ENCODE peak calls at places on chromosome 7, in five cellular contexts. One of them, this sample, is unnamed.

GRCh38 chr7:118059209-118059608 is 124.8 kb upstream of the LSM8 start:
- DNase-seq in hypothalamus: no peak
- DNase-seq in WTC11: no peak
- DNase-seq in H7: no peak
- DNase-seq in NT2/D1: no peak
- DNase-seq in this sample: no peak

GRCh38 chr7:132739271-132739955 is 163.1 kb upstream of the PLXNA4 start:
- DNase-seq in NT2/D1: no peak
- DNase-seq in H7: no peak
- DNase-seq in hypothalamus: no peak
- DNase-seq in WTC11: no peak
- DNase-seq in this sample: no peak

GRCh38 chr7:40306025-40306424 is 171.2 kb downstream of the SUGCT start:
- DNase-seq in hypothalamus: no peak
- DNase-seq in H7: no peak
- DNase-seq in NT2/D1: no peak
- DNase-seq in WTC11: no peak
- DNase-seq in this sample: no peak

GRCh38 chr7:22332481-22332880 is 24.5 kb downstream of the RAPGEF5 start:
- DNase-seq in WTC11: no peak
- DNase-seq in H7: no peak
- DNase-seq in NT2/D1: no peak
- DNase-seq in hypothalamus: no peak
- DNase-seq in this sample: no peak

GRCh38 chr7:2497500-2498336 is 21.5 kb upstream of the GRIFIN start:
- DNase-seq in hypothalamus: no peak
- DNase-seq in H7: peak; percentile 83
- DNase-seq in WTC11: no peak
- DNase-seq in NT2/D1: no peak
- DNase-seq in this sample: no peak

GRCh38 chr7:44143606-44144250 is 2.6 kb upstream of the MYL7 start:
- DNase-seq in H7: no peak
- DNase-seq in hypothalamus: no peak
- DNase-seq in WTC11: no peak
- DNase-seq in NT2/D1: no peak
- DNase-seq in this sample: no peak

GRCh38 chr7:42831051-42831952 is 80.6 kb downstream of the C7orf25 start:
- DNase-seq in H7: peak; percentile 16
- DNase-seq in hypothalamus: no peak
- DNase-seq in WTC11: peak; percentile 40
- DNase-seq in NT2/D1: peak; percentile 56
- DNase-seq in this sample: no peak

GRCh38 chr7:45892407-45893035 is 4.2 kb downstream of the IGFBP1 start:
- DNase-seq in NT2/D1: no peak
- DNase-seq in hypothalamus: no peak
- DNase-seq in H7: no peak
- DNase-seq in WTC11: no peak
- DNase-seq in this sample: no peak

GRCh38 chr7:131909151-131909768 is 352.8 kb upstream of the PODXL start:
- DNase-seq in hypothalamus: no peak
- DNase-seq in WTC11: peak; percentile 59
- DNase-seq in NT2/D1: no peak
- DNase-seq in H7: peak; percentile 47
- DNase-seq in this sample: no peak

GRCh38 chr7:91838439-91838838 is 42.1 kb downstream of the MTERF1 start:
- DNase-seq in NT2/D1: no peak
- DNase-seq in hypothalamus: no peak
- DNase-seq in WTC11: no peak
- DNase-seq in H7: no peak
- DNase-seq in this sample: no peak

GRCh38 chr7:124758327-124758726 is 7.3 kb downstream of the GPR37 start:
- DNase-seq in WTC11: no peak
- DNase-seq in NT2/D1: no peak
- DNase-seq in hypothalamus: no peak
- DNase-seq in H7: no peak
- DNase-seq in this sample: no peak

GRCh38 chr7:95589031-95589430 is 7.3 kb downstream of the PDK4 start:
- DNase-seq in WTC11: no peak
- DNase-seq in NT2/D1: no peak
- DNase-seq in H7: no peak
- DNase-seq in hypothalamus: no peak
- DNase-seq in this sample: no peak

GRCh38 chr7:21497072-21497471 is 45.8 kb upstream of the DNAH11 start:
- DNase-seq in NT2/D1: no peak
- DNase-seq in H7: peak; percentile 39
- DNase-seq in hypothalamus: no peak
- DNase-seq in WTC11: no peak
- DNase-seq in this sample: no peak

GRCh38 chr7:84291756-84292155 is 97.2 kb upstream of the SEMA3A start:
- DNase-seq in WTC11: no peak
- DNase-seq in H7: no peak
- DNase-seq in NT2/D1: no peak
- DNase-seq in hypothalamus: no peak
- DNase-seq in this sample: no peak

GRCh38 chr7:105862770-105863169 is 13.6 kb downstream of the ATXN7L1 start:
- DNase-seq in NT2/D1: no peak
- DNase-seq in WTC11: no peak
- DNase-seq in hypothalamus: no peak
- DNase-seq in H7: no peak
- DNase-seq in this sample: no peak

GRCh38 chr7:44141221-44141850 is at the start of gene MYL7:
- DNase-seq in hypothalamus: no peak
- DNase-seq in WTC11: no peak
- DNase-seq in H7: no peak
- DNase-seq in NT2/D1: no peak
- DNase-seq in this sample: no peak

GRCh38 chr7:73770002-73770859 is at the start of gene CLDN3:
- DNase-seq in WTC11: peak; percentile 93
- DNase-seq in H7: peak; percentile 97
- DNase-seq in hypothalamus: no peak
- DNase-seq in NT2/D1: peak; percentile 49
- DNase-seq in this sample: peak; percentile 64

GRCh38 chr7:148277042-148277660 is 313.4 kb upstream of the C7orf33 start:
- DNase-seq in WTC11: no peak
- DNase-seq in H7: no peak
- DNase-seq in NT2/D1: no peak
- DNase-seq in hypothalamus: no peak
- DNase-seq in this sample: no peak

GRCh38 chr7:151623766-151624165 is 104.1 kb upstream of the RHEB start:
- DNase-seq in WTC11: no peak
- DNase-seq in hypothalamus: no peak
- DNase-seq in H7: no peak
- DNase-seq in NT2/D1: no peak
- DNase-seq in this sample: no peak

GRCh38 chr7:111098011-111098925 is 7.3 kb downstream of the LRRN3 start:
- DNase-seq in H7: no peak
- DNase-seq in hypothalamus: no peak
- DNase-seq in WTC11: peak; percentile 43
- DNase-seq in NT2/D1: peak; percentile 61
- DNase-seq in this sample: peak; percentile 20

GRCh38 chr7:45324683-45325237 is 167.2 kb downstream of the RAMP3 start:
- DNase-seq in H7: no peak
- DNase-seq in WTC11: no peak
- DNase-seq in NT2/D1: no peak
- DNase-seq in hypothalamus: no peak
- DNase-seq in this sample: no peak